ENCODE peak calls at places on chromosomes 3 and 15, in five cellular contexts. T is transverse colon, F is mammary epithelial cell, W is A673, X is IMR-90. N is an unnamed sample.
A peak's percentile ranks its signal among the peaks of the same experiment; 100 is the strongest.

GRCh38 chr15:90594297-90594696 is 64.6 kb downstream of the CRTC3 start:
- DNase-seq in T (peak; percentile 92), F (no peak), W (peak; percentile 65), X (no peak), N (peak; percentile 65)

GRCh38 chr3:46659285-46659684 is 34.2 kb downstream of the ALS2CL start:
- DNase-seq in T (no peak), F (no peak), W (no peak), X (no peak), N (no peak)

GRCh38 chr3:134291300-134292254 is 40.9 kb upstream of the RYK start:
- DNase-seq in T (peak; percentile 63), F (peak; percentile 64), W (peak; percentile 47), X (peak; percentile 81), N (peak; percentile 87)

GRCh38 chr15:61050844-61051569 is 178.1 kb downstream of the RORA start:
- DNase-seq in T (no peak), F (no peak), W (no peak), X (peak; percentile 31), N (no peak)

GRCh38 chr3:133054572-133054971 is 16.4 kb downstream of the TMEM108 start:
- DNase-seq in T (no peak), F (no peak), W (no peak), X (no peak), N (no peak)

GRCh38 chr15:39721893-39722292 is 60.7 kb downstream of the FSIP1 start:
- DNase-seq in T (no peak), F (no peak), W (no peak), X (no peak), N (no peak)

GRCh38 chr3:185330238-185330637 is 32.7 kb upstream of the MAP3K13 start:
- DNase-seq in T (no peak), F (no peak), W (no peak), X (no peak), N (no peak)

GRCh38 chr3:120469440-120470415 is 18.9 kb upstream of the FSTL1 start:
- DNase-seq in T (no peak), F (peak; percentile 81), W (peak; percentile 19), X (peak; percentile 50), N (no peak)

GRCh38 chr3:13018039-13018431 is 55.2 kb downstream of the IQSEC1 start:
- DNase-seq in T (peak; percentile 7), F (no peak), W (no peak), X (no peak), N (peak; percentile 70)

GRCh38 chr3:71185733-71186455 is 397.6 kb downstream of the FOXP1 start:
- DNase-seq in T (peak; percentile 22), F (peak; percentile 59), W (peak; percentile 20), X (peak; percentile 82), N (no peak)

GRCh38 chr3:27253391-27253790 is 115.8 kb downstream of the NEK10 start:
- DNase-seq in T (no peak), F (no peak), W (no peak), X (no peak), N (no peak)

GRCh38 chr3:110311526-110311925 is 760.1 kb upstream of the NECTIN3 start:
- DNase-seq in T (no peak), F (no peak), W (no peak), X (no peak), N (no peak)

GRCh38 chr3:111073186-111073585 is 1.6 kb downstream of the NECTIN3 start:
- DNase-seq in T (no peak), F (peak; percentile 7), W (no peak), X (peak; percentile 74), N (no peak)

GRCh38 chr15:74780523-74780982 is 1.3 kb upstream of the CSK start:
- DNase-seq in T (no peak), F (no peak), W (no peak), X (no peak), N (no peak)

GRCh38 chr3:193822492-193823220 is 229.6 kb downstream of the OPA1 start:
- DNase-seq in T (no peak), F (no peak), W (no peak), X (no peak), N (no peak)

GRCh38 chr3:101310580-101311375 is 9.6 kb downstream of the IMPG2 start:
- DNase-seq in T (no peak), F (no peak), W (no peak), X (peak; percentile 75), N (no peak)

GRCh38 chr3:178558637-178559036 is 22.4 kb downstream of the KCNMB2 start:
- DNase-seq in T (no peak), F (no peak), W (no peak), X (no peak), N (no peak)

GRCh38 chr3:147816770-147817169 is 407.6 kb downstream of the ZIC1 start:
- DNase-seq in T (peak; percentile 75), F (no peak), W (peak; percentile 33), X (no peak), N (peak; percentile 42)

GRCh38 chr3:107269081-107269480 is 108.2 kb upstream of the CCDC54 start:
- DNase-seq in T (no peak), F (no peak), W (no peak), X (no peak), N (no peak)

GRCh38 chr15:64844576-64845140 is 2.9 kb downstream of the PLEKHO2 start:
- DNase-seq in T (no peak), F (no peak), W (no peak), X (no peak), N (no peak)

GRCh38 chr3:170128259-170128976 is 53.1 kb downstream of the PHC3 start:
- DNase-seq in T (peak; percentile 48), F (no peak), W (peak; percentile 31), X (no peak), N (no peak)

GRCh38 chr3:40940651-40941050 is 258.7 kb upstream of the CTNNB1 start:
- DNase-seq in T (no peak), F (no peak), W (no peak), X (no peak), N (no peak)

GRCh38 chr3:64084640-64085039 is 61.3 kb upstream of the PSMD6 start:
- DNase-seq in T (no peak), F (peak; percentile 90), W (no peak), X (peak; percentile 91), N (no peak)

GRCh38 chr15:62625421-62626033 is 417.0 kb upstream of the TPM1 start:
- DNase-seq in T (no peak), F (no peak), W (no peak), X (peak; percentile 32), N (no peak)
- H3K4me3 ChIP-seq in T (no peak overlapping the region), F (no peak overlapping the region), W (no peak overlapping the region), X (no peak overlapping the region), N (no peak overlapping the region)

GRCh38 chr15:50758712-50759205 is 6.7 kb downstream of the SPPL2A start:
- DNase-seq in T (no peak), F (peak; percentile 16), W (no peak), X (peak; percentile 28), N (no peak)
- H3K4me1 ChIP-seq in T (peaks cover 1% of the 10 kb centered on the region), F (peaks cover 4% of the 10 kb centered on the region), W (peaks cover 9% of the 10 kb centered on the region), X (peaks cover 5% of the 10 kb centered on the region), N (peaks cover 25% of the 10 kb centered on the region)

GRCh38 chr3:42682301-42683070 is 2.9 kb upstream of the KLHL40 start:
- DNase-seq in T (no peak), F (no peak), W (no peak), X (no peak), N (peak; percentile 19)
- H3K27ac ChIP-seq in T (no peak overlapping the region), F (no peak overlapping the region), W (no peak overlapping the region), X (no peak overlapping the region), N (peak overlapping the region; percentile 98)

DNA sequence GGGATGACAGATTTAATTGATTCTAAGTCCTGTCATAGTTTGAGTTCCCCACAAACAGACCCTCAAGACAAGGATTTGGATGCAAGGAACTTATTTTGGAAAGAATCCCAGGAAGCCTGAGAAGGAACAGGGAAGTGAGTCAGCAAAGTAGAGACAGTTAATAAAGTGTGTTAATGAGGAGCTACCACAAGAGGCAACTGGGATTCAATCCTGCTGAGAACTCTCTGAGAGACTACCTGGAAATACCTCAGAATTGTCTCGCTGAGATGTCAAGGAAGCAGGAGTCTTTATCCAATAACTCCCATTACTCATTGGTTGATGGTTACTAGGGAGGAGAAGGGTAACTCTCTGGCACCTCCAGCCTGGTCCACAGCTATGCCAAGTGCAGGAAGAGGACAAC is 311.2 kb upstream of the KCNH8 start:
- DNase-seq in T (no peak), F (no peak), W (no peak), X (no peak), N (no peak)
- H3K4me3 ChIP-seq in T (no peak overlapping the region), F (no peak overlapping the region), W (no peak overlapping the region), X (no peak overlapping the region), N (no peak overlapping the region)

GRCh38 chr3:183484676-183485075 is 56.3 kb upstream of the MCF2L2 start:
- DNase-seq in T (no peak), F (no peak), W (no peak), X (no peak), N (no peak)
- H3K4me1 ChIP-seq in T (no peaks in the 10 kb centered on the region), F (no peaks in the 10 kb centered on the region), W (no peaks in the 10 kb centered on the region), X (peaks cover 8% of the 10 kb centered on the region), N (peaks cover 24% of the 10 kb centered on the region)

GRCh38 chr3:69239063-69239462 is 116.7 kb upstream of the LMOD3 start:
- DNase-seq in T (no peak), F (no peak), W (no peak), X (no peak), N (no peak)

GRCh38 chr3:69232447-69232846 is 110.1 kb upstream of the LMOD3 start:
- DNase-seq in T (no peak), F (no peak), W (no peak), X (no peak), N (no peak)

GRCh38 chr3:69240651-69241578 is 118.5 kb upstream of the LMOD3 start:
- DNase-seq in T (no peak), F (no peak), W (no peak), X (no peak), N (no peak)

GRCh38 chr3:69241769-69242168 is 119.4 kb upstream of the LMOD3 start:
- DNase-seq in T (no peak), F (no peak), W (no peak), X (no peak), N (no peak)

GRCh38 chr3:69236808-69237707 is 114.7 kb upstream of the LMOD3 start:
- DNase-seq in T (peak; percentile 32), F (no peak), W (peak; percentile 1), X (no peak), N (no peak)
- H3K27ac ChIP-seq in T (peak overlapping the region; percentile 43), F (no peak overlapping the region), W (no peak overlapping the region), X (no peak overlapping the region), N (no peak overlapping the region)

DNA sequence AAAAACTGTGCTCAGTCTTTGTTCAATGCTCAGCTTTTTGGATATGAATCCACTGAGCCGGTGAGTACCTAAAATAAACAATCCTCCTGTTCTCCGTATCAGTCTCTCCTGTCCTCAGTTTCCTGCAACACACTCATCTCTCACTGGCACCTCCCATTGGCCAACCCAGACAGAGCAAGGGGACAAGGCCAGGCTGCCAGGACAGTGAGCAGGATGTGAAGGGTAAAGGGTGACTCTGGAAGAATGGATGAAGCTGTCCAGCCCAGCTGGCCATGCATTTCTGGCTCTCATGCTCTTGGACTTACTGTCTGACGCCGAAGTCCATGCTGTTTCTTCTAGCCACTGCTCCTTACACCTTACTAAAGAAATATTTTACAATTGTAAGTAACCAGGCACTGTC is 16.2 kb upstream of the SSUH2 start:
- DNase-seq in T (no peak), F (no peak), W (no peak), X (peak; percentile 18), N (no peak)
- H3K4me3 ChIP-seq in T (no peak overlapping the region), F (no peak overlapping the region), W (no peak overlapping the region), X (no peak overlapping the region), N (no peak overlapping the region)

N was measured in psoas muscle.